ENCODE peak calls at places on chromosome 6, in nine cellular contexts. Y is CD8-positive, alpha-beta memory T cell; Z is HL-60; I is NCI-H524 treated with DMSO at 0.1 percent for 48 hours; V is IMR-90; R is NCI-H1092 treated with DMSO at 0.1 percent for 48 hours; O is neural crest cell; X is naive B cell; M is skeletal muscle cell. P is an unnamed sample.

GRCh38 chr6:23244300-23244699 is 674.9 kb downstream of the HDGFL1 start:
- DNase-seq in R (no peak), O (no peak), M (peak), I (no peak), Y (no peak), X (no peak), Z (no peak), V (peak), P (peak)

GRCh38 chr6:149843051-149843633 is 21.0 kb downstream of the LRP11 start:
- DNase-seq in O (no peak), Y (no peak), I (no peak), V (no peak), X (no peak), M (no peak), Z (no peak), R (no peak), P (peak)

GRCh38 chr6:22636450-22636849 is 67.1 kb downstream of the HDGFL1 start:
- DNase-seq in M (no peak), Z (no peak), O (no peak), R (no peak), Y (no peak), V (peak), X (no peak), I (no peak), P (no peak)

GRCh38 chr6:3899970-3900439 is 50.8 kb downstream of the FAM50B start:
- DNase-seq in V (no peak), R (no peak), X (no peak), M (no peak), O (no peak), Z (no peak), Y (no peak), I (no peak), P (no peak)

GRCh38 chr6:142457638-142458406 is 156.0 kb downstream of the ADGRG6 start:
- DNase-seq in O (no peak), I (no peak), R (no peak), V (no peak), Z (no peak), X (no peak), M (no peak), Y (no peak), P (no peak)

GRCh38 chr6:122995930-122996796 is at the start of gene CLVS2:
- DNase-seq in M (peak), V (no peak), Z (no peak), Y (no peak), R (peak), O (peak), X (no peak), I (peak), P (peak)

GRCh38 chr6:79878142-79878748 is 69.1 kb downstream of the ELOVL4 start:
- DNase-seq in M (no peak), R (no peak), Z (no peak), V (no peak), O (no peak), Y (no peak), X (no peak), I (no peak), P (no peak)

GRCh38 chr6:30042476-30042875 is 18.6 kb upstream of the POLR1H start:
- DNase-seq in I (no peak), Y (no peak), V (no peak), M (no peak), O (no peak), R (no peak), X (no peak), Z (peak), P (no peak)